ENCODE peak calls at places on chromosomes 6 and 20, in six cellular contexts. E is thyroid gland, O is psoas muscle, R is pancreas, X is GM23338, P is PC-3. B is an unnamed sample. For H3K27me3, the result is how much of the 10 kb centered on the place peaks cover.

GRCh38 chr20:59697082-59697481 is 92.7 kb downstream of the PHACTR3 start:
- DNase-seq in R (no peak), E (no peak), O (no peak), P (no peak), X (no peak), B (no peak)

GRCh38 chr20:2507464-2507863 is 1.3 kb downstream of the ZNF343 start:
- DNase-seq in R (no peak), P (no peak), E (no peak), O (no peak), X (no peak), B (no peak)

GRCh38 chr20:57683876-57684275 is 25.9 kb downstream of the PMEPA1 start:
- DNase-seq in X (no peak), P (no peak), E (no peak), R (no peak), O (no peak), B (no peak)

GRCh38 chr20:3751664-3752385 is 15.7 kb downstream of the ADISSP start:
- DNase-seq in P (no peak), X (peak), E (peak), R (peak), O (peak), B (no peak)

GRCh38 chr6:31676322-31676903 is 4.5 kb downstream of the LY6G5C start:
- DNase-seq in O (no peak), E (no peak), P (no peak), X (no peak), R (no peak), B (no peak)

GRCh38 chr6:133741375-133741861 is 147.5 kb upstream of the TCF21 start:
- DNase-seq in X (peak), P (no peak), E (no peak), R (no peak), O (no peak), B (no peak)

GRCh38 chr20:1888796-1889463 is 6.3 kb upstream of the SIRPA start:
- DNase-seq in R (no peak), X (no peak), E (no peak), O (no peak), P (no peak), B (no peak)

GRCh38 chr6:106145741-106146227 is 59.6 kb downstream of the PRDM1 start:
- DNase-seq in R (no peak), E (no peak), X (no peak), O (no peak), P (peak), B (peak)

GRCh38 chr6:15336905-15337583 is 91.2 kb downstream of the JARID2 start:
- DNase-seq in O (no peak), P (no peak), E (no peak), R (no peak), X (no peak), B (no peak)

GRCh38 chr20:63108247-63108646 is 101.5 kb upstream of the BHLHE23 start:
- DNase-seq in O (no peak), E (no peak), R (no peak), X (no peak), P (no peak), B (no peak)

GRCh38 chr6:10567256-10568041 is 46.3 kb downstream of the GCNT2 start:
- DNase-seq in X (no peak), P (no peak), O (no peak), E (no peak), R (no peak), B (no peak)

GRCh38 chr20:57882451-57883161 is 172.8 kb upstream of the PMEPA1 start:
- DNase-seq in O (no peak), R (no peak), E (no peak), X (no peak), P (peak), B (no peak)

GRCh38 chr6:15594512-15595241 is 68.2 kb downstream of the DTNBP1 start:
- DNase-seq in O (no peak), R (no peak), X (no peak), P (no peak), E (no peak), B (no peak)

GRCh38 chr6:25732468-25733198 is 21.9 kb upstream of the SLC17A4 start:
- DNase-seq in R (no peak), E (no peak), O (no peak), X (peak), P (no peak), B (no peak)

GRCh38 chr6:136066005-136066404 is 184.1 kb downstream of the MTFR2 start:
- DNase-seq in R (no peak), O (no peak), X (no peak), E (no peak), P (no peak), B (no peak)

GRCh38 chr6:41970436-41970846 is 28.8 kb upstream of the CCND3 start:
- DNase-seq in O (peak), E (no peak), P (no peak), R (peak), X (no peak), B (peak)

GRCh38 chr6:132919476-132919875 is 105.1 kb downstream of the RPS12 start:
- DNase-seq in X (peak), O (peak), E (peak), P (peak), R (no peak), B (peak)

GRCh38 chr6:166307082-166307980 is 861 bp downstream of the PRR18 start:
- DNase-seq in P (no peak), E (peak), O (no peak), R (peak), X (peak), B (no peak)

GRCh38 chr20:19073584-19074198 is 138.8 kb upstream of the SLC24A3 start:
- DNase-seq in E (no peak), R (no peak), O (no peak), P (peak), X (peak), B (no peak)

GRCh38 chr20:1313236-1313964 is 15.5 kb downstream of the SDCBP2 start:
- DNase-seq in E (peak), P (peak), O (peak), R (peak), X (peak), B (peak)

GRCh38 chr6:38404355-38404754 is 235.4 kb downstream of the BTBD9 start:
- DNase-seq in P (no peak), E (no peak), O (no peak), R (no peak), X (no peak), B (no peak)

DNA sequence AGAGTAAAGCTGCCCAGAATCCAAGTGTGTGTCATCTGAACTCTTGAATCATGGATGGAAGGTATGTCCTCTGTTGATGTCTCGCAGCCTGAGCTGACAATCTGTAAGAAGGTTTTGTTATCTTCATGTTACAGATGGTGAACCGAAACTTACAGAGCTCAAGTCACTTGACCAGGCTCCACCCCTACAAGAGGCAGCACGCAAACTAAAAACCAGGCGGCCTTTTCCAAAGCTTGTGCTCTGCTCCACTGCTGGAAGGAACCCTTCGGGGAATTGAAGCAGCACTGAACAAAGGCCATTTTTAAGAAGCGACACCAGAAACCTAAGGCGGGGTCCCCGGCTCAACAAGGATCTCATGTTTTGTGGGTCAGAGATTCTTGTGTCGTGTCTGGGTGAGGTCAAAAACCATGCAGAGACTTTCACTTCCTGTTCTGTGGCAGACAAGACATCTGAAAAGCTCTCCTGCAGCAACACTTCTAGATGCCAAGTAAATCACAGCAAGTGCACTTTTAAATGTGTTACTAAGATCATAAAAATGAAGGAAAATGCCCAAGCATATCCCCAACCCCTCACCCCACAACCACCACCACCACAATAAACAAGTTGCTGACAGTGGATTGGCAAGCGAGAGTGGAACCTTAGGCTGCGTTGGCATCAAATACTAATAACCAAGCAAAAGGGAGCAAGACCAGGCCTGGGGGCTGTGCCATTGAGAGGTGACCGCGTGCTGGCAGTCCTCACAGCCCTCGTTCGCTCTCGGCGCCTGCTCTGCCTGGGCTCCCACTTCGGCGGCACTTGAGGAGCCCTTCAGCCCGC is 27.3 kb downstream of the NQO2 start:
- DNase-seq in E (no peak), O (no peak), P (no peak), R (no peak), X (no peak), B (no peak)
- H3K27ac ChIP-seq in E (no peak), O (no peak), P (no peak), R (peak), X (no peak), B (no peak)

DNA sequence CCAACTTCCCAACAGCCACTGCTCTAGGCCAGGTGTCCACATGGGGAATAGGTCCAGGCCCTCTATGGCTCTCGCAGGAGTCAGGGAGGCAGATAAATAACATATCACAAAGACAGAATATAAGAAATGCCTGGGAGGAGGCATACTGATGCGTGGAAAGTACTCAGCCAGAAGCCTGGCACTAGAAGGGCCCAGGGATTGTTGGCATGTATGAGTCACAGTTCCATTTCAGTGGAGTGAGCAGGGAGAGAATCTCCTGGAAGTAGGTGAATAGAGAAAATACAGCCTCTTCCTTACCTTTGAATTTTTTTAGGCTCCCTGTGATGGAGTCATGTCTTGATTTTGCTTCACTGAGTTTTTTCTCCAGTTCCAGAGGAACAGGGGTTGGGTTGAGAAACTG is 5.1 kb downstream of the TRIM31 start:
- DNase-seq in O (no peak), R (no peak), P (peak), X (no peak), E (no peak), B (no peak)
- H3K27me3 ChIP-seq in O (under half), R (under half), P (under half), X (half or more), E (under half), B (under half)

DNA sequence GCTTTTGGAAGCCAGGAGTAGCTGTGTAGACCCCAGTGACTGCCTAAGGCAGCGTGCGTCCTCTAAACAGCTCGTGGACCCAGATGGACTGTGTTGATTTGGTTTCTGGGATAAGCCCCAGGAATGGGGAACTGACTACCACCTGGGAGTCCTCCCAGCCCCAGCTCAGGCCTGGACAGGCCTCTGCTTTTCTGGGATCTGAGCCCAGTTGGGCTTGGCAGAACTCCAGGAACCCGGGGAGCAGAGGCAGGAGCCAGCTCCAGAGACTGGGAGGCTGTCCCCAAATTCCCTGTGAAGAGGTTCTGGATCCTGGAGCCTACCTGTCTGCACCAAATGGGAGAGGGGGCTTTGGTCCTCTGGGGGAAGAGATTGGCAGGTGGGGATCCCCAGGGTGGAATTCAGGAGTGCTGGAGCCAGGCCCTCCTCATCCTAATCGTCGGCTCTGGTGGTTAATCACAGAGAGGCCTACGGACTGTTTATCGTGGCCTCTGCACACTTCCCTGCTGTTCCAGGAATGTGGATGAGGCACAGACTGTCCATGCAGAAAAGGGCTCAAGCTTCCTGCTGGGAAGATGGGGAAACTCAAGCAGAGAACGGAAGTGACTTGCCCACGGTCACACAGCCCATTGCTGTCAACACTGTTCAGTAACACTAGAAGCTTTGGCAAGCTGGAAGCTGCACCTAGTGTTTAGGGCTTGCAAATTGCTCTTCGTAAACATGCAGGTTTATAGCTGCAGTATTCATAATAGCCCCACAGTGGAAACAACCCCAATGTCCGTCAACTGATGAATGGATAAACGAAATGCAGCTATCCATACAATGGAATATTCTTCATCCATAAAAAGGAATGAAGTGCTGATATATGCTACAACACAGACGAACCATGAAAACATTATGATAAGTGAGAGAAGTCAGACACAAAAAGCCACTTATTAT is 100.6 kb downstream of the KCNB1 start:
- DNase-seq in X (no peak), P (peak), O (peak), R (peak), E (peak), B (peak)
- H3K27ac ChIP-seq in X (no peak), P (no peak), O (peak), R (peak), E (peak), B (no peak)

DNA sequence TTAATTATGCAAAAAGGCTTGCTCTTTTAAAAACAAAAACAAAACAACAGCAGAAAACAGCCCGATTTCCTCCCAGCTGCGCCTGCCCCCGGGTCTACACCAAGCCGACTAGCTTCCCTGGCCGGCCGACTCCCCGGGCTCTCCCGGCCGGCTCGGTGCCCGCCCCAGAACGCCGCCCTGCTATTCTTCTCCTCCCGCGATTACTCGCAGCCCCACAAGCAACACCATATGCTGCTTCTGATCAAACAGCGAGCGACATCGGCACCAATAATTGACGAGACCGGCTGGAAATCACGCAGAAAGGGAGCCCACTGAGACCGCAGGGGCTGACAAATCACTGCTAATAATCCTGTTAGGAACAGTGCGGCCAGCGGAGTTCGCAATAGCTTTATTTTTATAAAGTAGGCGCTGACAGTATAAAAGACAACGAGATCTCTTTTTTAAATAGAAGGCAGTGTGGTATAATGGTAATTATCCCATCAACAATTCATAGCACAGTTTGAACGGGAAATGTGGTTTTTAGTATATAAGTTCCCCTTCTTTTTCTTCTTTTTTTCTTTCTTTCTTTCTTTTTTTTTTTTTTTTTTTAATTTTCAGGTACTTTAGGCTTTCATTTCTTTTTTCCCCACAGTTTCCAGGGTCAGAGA is 3.3 kb downstream of the SIM1 start:
- DNase-seq in O (no peak), P (no peak), R (peak), X (peak), E (no peak), B (no peak)
- H3K27me3 ChIP-seq in O (under half), P (under half), R (under half), X (half or more), E (half or more), B (half or more)

GRCh38 chr6:142751452-142751851 is 193.5 kb downstream of the HIVEP2 start:
- DNase-seq in X (no peak), P (no peak), E (no peak), O (no peak), R (no peak), B (no peak)
- H3K27ac ChIP-seq in X (no peak), P (no peak), E (no peak), O (no peak), R (no peak), B (no peak)

B was measured in brain microvascular endothelial cell.